ENCODE peak calls at places on chromosomes 1 and 21, in seven cellular contexts. C, E, F, Q, S, T and L are unnamed samples. For H3K4me1, the result is how much of the 10 kb centered on the place peaks cover.

GRCh38 chr1:154404511-154404931 is 622 bp upstream of the IL6R start:
- DNase-seq in C (no peak), E (no peak), F (no peak), Q (no peak), S (no peak), T (no peak), L (no peak)

GRCh38 chr21:39568380-39568779 is 44.4 kb upstream of the B3GALT5 start:
- DNase-seq in C (no peak), E (no peak), F (no peak), Q (no peak), S (no peak), T (no peak), L (no peak)

GRCh38 chr1:201269241-201269640 is 14.1 kb upstream of the PKP1 start:
- DNase-seq in C (no peak), E (no peak), F (no peak), Q (no peak), S (no peak), T (no peak), L (no peak)

GRCh38 chr1:21814241-21814918 is 2.3 kb downstream of the LDLRAD2 start:
- DNase-seq in C (peak), E (no peak), F (peak), Q (no peak), S (no peak), T (no peak), L (peak)

GRCh38 chr21:42279341-42279871 is 35.8 kb downstream of the TFF3 start:
- DNase-seq in C (no peak), E (no peak), F (no peak), Q (no peak), S (no peak), T (no peak), L (no peak)

GRCh38 chr1:57137980-57138379 is 172.2 kb upstream of the C8B start:
- DNase-seq in C (no peak), E (no peak), F (no peak), Q (no peak), S (no peak), T (peak), L (no peak)

GRCh38 chr1:94884101-94884875 is 42.6 kb downstream of the CNN3 start:
- DNase-seq in C (peak), E (no peak), F (no peak), Q (no peak), S (peak), T (no peak), L (peak)

GRCh38 chr1:180234369-180235076 is 4.5 kb downstream of the LHX4 start:
- DNase-seq in C (peak), E (no peak), F (no peak), Q (no peak), S (no peak), T (no peak), L (peak)

GRCh38 chr1:209202826-209203439 is 380.6 kb upstream of the CAMK1G start:
- DNase-seq in C (no peak), E (peak), F (peak), Q (peak), S (peak), T (no peak), L (peak)

GRCh38 chr1:16047791-16048475 is 4.4 kb downstream of the CLCNKB start:
- DNase-seq in C (no peak), E (no peak), F (no peak), Q (no peak), S (no peak), T (no peak), L (no peak)

GRCh38 chr1:46131093-46131492 is 1.3 kb downstream of the PIK3R3 start:
- DNase-seq in C (no peak), E (no peak), F (no peak), Q (no peak), S (no peak), T (no peak), L (no peak)

GRCh38 chr1:13781228-13781627 is 81.2 kb downstream of the PRDM2 start:
- DNase-seq in C (no peak), E (no peak), F (no peak), Q (no peak), S (no peak), T (no peak), L (no peak)

DNA sequence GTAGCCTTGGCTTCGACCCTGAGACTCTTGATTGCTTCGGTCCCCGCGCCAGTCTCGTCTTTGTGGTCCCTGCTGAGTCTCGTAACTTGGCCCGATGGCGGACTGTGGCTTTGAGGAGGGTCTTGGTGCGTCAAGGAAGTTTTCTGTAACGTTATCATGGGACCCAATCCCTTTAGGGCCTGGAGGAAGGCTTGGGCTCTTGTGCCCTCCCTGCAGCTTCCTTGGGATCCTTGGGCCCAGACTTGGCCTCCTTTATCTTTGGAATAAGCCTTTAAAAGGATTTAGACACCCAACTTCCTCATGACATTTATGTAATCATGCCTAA is 371 bp downstream of the ZMPSTE24 start:
- DNase-seq in C (no peak), E (no peak), F (no peak), Q (no peak), S (peak), T (no peak), L (no peak)
- H3K4me3 ChIP-seq in C (peak), E (peak), F (peak), Q (peak), S (peak), T (peak), L (peak)

GRCh38 chr1:212973426-212973825 is 23.1 kb downstream of the VASH2 start:
- DNase-seq in C (no peak), E (no peak), F (no peak), Q (no peak), S (no peak), T (no peak), L (no peak)

GRCh38 chr1:212971312-212971711 is 21.0 kb downstream of the VASH2 start:
- DNase-seq in C (no peak), E (no peak), F (no peak), Q (no peak), S (no peak), T (no peak), L (no peak)

GRCh38 chr1:212968385-212968863 is 18.1 kb downstream of the VASH2 start:
- DNase-seq in C (no peak), E (no peak), F (no peak), Q (no peak), S (no peak), T (no peak), L (no peak)

GRCh38 chr1:212967767-212968166 is 17.4 kb downstream of the VASH2 start:
- DNase-seq in C (no peak), E (peak), F (peak), Q (peak), S (peak), T (no peak), L (peak)

DNA sequence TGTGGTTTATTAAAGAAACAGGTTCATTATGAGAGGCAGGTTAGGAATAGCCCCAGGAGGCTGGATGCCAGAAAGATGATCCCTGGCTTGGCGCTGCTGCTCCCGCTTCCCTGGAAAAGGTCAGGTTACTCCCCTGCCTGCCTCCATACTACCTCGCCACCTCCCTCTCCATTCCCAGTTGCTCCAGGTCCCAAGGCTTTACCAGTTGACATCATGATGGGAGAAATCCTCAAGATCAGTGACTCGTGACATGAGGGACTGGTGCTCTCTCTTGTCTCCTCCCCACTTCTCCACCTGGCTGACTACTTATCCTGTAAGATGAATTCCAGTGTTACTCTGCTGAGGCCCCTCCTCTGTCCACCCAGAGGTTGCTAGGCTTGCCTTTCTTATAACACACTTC is 19.7 kb downstream of the VASH2 start:
- DNase-seq in C (no peak), E (no peak), F (no peak), Q (no peak), S (no peak), T (no peak), L (no peak)
- TF ChIP-seq SIN3A in C (no peak), E (no peak), F (no peak), Q (no peak), S (no peak), T (no peak), L (no peak)

GRCh38 chr1:23556661-23557470 is 2.4 kb downstream of the ID3 start:
- DNase-seq in C (no peak), E (peak), F (no peak), Q (no peak), S (peak), T (no peak), L (no peak)

GRCh38 chr1:23559136-23559984 is at the start of gene ID3:
- DNase-seq in C (peak), E (peak), F (peak), Q (no peak), S (peak), T (peak), L (peak)

GRCh38 chr1:23558872-23559135 is 497 bp downstream of the ID3 start:
- DNase-seq in C (no peak), E (no peak), F (no peak), Q (no peak), S (no peak), T (no peak), L (no peak)

GRCh38 chr1:23557471-23558124 is 1.7 kb downstream of the ID3 start:
- DNase-seq in C (no peak), E (no peak), F (no peak), Q (no peak), S (no peak), T (no peak), L (no peak)

DNA sequence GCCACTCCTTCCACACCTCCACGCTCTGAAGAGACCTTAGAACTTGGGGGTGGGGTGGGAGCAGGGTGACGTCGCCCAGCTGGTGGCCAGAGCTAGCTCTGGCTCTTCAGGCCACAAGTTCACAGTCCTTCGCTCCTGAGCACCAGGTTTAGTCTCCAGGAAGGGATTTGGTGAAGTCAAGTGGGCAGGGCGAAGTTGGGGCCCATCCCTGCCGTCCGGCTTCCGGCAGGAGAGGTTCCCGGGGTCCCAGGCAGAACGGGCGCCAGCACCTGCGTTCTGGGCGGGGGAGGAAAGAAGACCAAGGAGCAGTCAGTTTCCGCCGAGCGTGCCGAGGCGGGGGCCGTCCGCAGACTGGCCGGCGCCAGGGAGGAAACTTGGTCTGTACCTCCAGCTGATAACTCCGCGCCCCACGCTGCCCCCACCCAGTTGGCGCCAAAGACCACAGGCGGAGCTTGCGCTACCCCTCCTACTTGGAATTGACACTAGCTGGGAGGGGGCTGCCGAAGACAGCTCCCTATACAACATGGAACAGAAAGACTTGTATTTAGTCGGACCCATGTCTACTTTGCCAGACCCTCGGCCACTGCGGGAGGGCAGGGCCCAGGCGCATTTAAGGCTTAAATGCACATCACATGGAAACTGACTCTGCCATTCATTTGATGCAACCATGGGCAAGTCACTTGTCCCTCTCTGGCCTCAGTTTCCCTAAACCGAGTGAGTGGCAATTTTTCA is 995 bp downstream of the ID3 start:
- DNase-seq in C (no peak), E (peak), F (peak), Q (no peak), S (peak), T (no peak), L (peak)
- H3K4me1 ChIP-seq in C (under half), E (half or more), F (half or more), Q (half or more), S (half or more), T (half or more), L (half or more)

GRCh38 chr1:8711873-8712412 is 105.5 kb downstream of the RERE start:
- DNase-seq in C (no peak), E (no peak), F (no peak), Q (no peak), S (peak), T (no peak), L (no peak)
- H3K4me3 ChIP-seq in C (no peak), E (no peak), F (no peak), Q (no peak), S (peak), T (peak), L (no peak)

GRCh38 chr21:15531986-15532385 is 197.8 kb upstream of the USP25 start:
- DNase-seq in C (no peak), E (no peak), F (no peak), Q (no peak), S (no peak), T (no peak), L (no peak)

GRCh38 chr21:15539376-15539775 is 190.4 kb upstream of the USP25 start:
- DNase-seq in C (no peak), E (no peak), F (no peak), Q (no peak), S (no peak), T (no peak), L (no peak)

GRCh38 chr21:15534450-15534886 is 195.3 kb upstream of the USP25 start:
- DNase-seq in C (no peak), E (no peak), F (no peak), Q (no peak), S (no peak), T (no peak), L (no peak)

DNA sequence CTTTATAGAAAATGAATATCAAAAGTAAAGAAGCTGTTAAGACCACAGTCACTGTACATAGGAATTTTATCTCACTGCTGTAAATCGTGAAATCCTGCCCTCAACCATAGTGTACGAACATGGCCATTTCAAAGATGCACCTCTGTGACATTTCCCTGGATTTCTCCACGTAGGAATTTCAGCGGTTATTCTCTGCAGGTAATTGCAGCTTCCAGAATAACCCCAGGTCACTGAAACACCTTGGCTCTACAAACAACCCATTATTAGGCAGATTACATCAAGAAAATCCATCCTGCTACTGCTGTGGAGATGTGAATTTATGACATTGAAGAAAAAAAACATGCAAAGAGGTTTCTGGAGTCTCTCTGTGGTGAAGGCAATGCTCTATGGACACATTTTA is 196.2 kb upstream of the USP25 start:
- DNase-seq in C (no peak), E (no peak), F (no peak), Q (no peak), S (no peak), T (no peak), L (no peak)
- TF ChIP-seq SIN3A in C (no peak), E (no peak), F (no peak), Q (no peak), S (no peak), T (no peak), L (no peak)

GRCh38 chr1:24048205-24048869 is 63.6 kb downstream of the MYOM3 start:
- DNase-seq in C (no peak), E (no peak), F (no peak), Q (no peak), S (no peak), T (no peak), L (no peak)
- H3K4me1 ChIP-seq in C (under half), E (under half), F (under half), Q (under half), S (under half), T (under half), L (under half)

DNA sequence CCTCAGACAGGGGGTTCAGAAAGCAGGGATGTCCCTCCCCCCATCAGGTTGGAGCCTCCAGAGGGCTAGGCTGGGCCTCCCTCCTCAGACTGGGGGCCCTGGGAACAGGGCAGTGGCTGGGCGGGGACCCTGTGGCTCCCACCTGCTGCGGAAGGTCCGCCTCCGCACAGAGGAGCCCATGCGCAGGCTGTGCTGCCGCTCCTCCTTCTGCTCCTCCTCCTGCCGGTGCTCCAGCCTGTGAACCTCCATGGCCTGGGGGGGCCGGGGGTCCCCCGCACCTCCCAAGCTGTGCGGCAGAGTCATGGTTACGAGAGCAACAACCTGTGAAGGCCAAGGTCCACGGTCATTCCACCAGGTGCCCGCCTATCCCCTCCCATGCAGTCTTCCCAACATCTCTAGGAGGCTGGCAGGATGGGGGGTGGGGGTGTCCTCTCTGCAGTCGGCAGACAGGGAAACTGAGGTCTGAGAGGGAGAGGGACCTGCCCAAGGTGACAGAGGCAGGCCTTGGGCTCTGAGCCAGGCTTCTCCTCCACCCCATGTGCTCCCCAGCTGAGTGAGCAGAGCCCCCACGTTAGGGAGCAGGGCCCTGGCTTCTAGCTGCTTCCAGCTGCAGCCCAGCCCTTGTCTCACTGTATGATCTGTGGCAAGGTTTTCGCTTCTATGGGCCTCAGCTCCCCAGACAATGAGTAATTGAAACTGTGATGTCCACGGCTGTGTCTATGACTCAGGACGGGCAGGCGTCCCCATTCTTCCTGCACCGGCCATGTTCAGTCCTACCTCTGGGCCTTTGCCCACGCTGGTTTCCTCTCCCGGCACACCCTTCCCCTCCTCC is 3.4 kb downstream of the MYOM3 start:
- DNase-seq in C (no peak), E (peak), F (peak), Q (no peak), S (peak), T (no peak), L (no peak)
- H3K4me3 ChIP-seq in C (no peak), E (peak), F (no peak), Q (no peak), S (peak), T (no peak), L (no peak)

GRCh38 chr1:168179411-168180147 is 817 bp downstream of the TIPRL start:
- DNase-seq in C (no peak), E (no peak), F (peak), Q (no peak), S (no peak), T (no peak), L (peak)
- TF ChIP-seq SIN3A in C (peak), E (no peak), F (no peak), Q (no peak), S (no peak), T (no peak), L (no peak)